ENCODE peak calls at places on chromosomes 13 and 19, in nine cellular contexts. One of them, this sample, is unnamed.

GRCh38 chr19:7450243-7451223 is 38.3 kb downstream of the PEX11G start:
- DNase-seq in NCI-H1048: no peak
- DNase-seq in ELR: peak
- DNase-seq in effector memory CD8-positive, alpha-beta T cell: no peak
- DNase-seq in hepatic stellate cell: no peak
- DNase-seq in memory B cell: no peak
- DNase-seq in midbrain: no peak
- DNase-seq in nephron progenitor cell: no peak
- DNase-seq in GM12865: peak
- DNase-seq in this sample: peak

GRCh38 chr13:110629735-110630134 is 14.4 kb downstream of the NAXD start:
- DNase-seq in NCI-H1048: no peak
- DNase-seq in ELR: no peak
- DNase-seq in effector memory CD8-positive, alpha-beta T cell: peak
- DNase-seq in hepatic stellate cell: no peak
- DNase-seq in memory B cell: no peak
- DNase-seq in midbrain: no peak
- DNase-seq in nephron progenitor cell: no peak
- DNase-seq in GM12865: no peak
- DNase-seq in this sample: no peak

GRCh38 chr19:51547397-51548212 is 16.1 kb upstream of the SIGLEC6 start:
- DNase-seq in NCI-H1048: no peak
- DNase-seq in ELR: no peak
- DNase-seq in effector memory CD8-positive, alpha-beta T cell: no peak
- DNase-seq in hepatic stellate cell: no peak
- DNase-seq in memory B cell: no peak
- DNase-seq in midbrain: no peak
- DNase-seq in nephron progenitor cell: no peak
- DNase-seq in GM12865: no peak
- DNase-seq in this sample: no peak

GRCh38 chr19:37220383-37220782 is 2.4 kb downstream of the ZNF383 start:
- DNase-seq in NCI-H1048: no peak
- DNase-seq in ELR: no peak
- DNase-seq in effector memory CD8-positive, alpha-beta T cell: no peak
- DNase-seq in hepatic stellate cell: no peak
- DNase-seq in memory B cell: no peak
- DNase-seq in midbrain: no peak
- DNase-seq in nephron progenitor cell: no peak
- DNase-seq in GM12865: no peak
- DNase-seq in this sample: no peak

GRCh38 chr13:47256618-47257017 is 359.8 kb upstream of the HTR2A start:
- DNase-seq in NCI-H1048: no peak
- DNase-seq in ELR: peak
- DNase-seq in effector memory CD8-positive, alpha-beta T cell: no peak
- DNase-seq in hepatic stellate cell: peak
- DNase-seq in memory B cell: no peak
- DNase-seq in midbrain: no peak
- DNase-seq in nephron progenitor cell: no peak
- DNase-seq in GM12865: no peak
- DNase-seq in this sample: peak

GRCh38 chr19:33683881-33684549 is 62.3 kb downstream of the CHST8 start:
- DNase-seq in NCI-H1048: no peak
- DNase-seq in ELR: peak
- DNase-seq in effector memory CD8-positive, alpha-beta T cell: no peak
- DNase-seq in hepatic stellate cell: peak
- DNase-seq in memory B cell: no peak
- DNase-seq in midbrain: no peak
- DNase-seq in nephron progenitor cell: peak
- DNase-seq in GM12865: peak
- DNase-seq in this sample: no peak

GRCh38 chr19:45577111-45577905 is 7.3 kb downstream of the OPA3 start:
- DNase-seq in NCI-H1048: no peak
- DNase-seq in ELR: peak
- DNase-seq in effector memory CD8-positive, alpha-beta T cell: no peak
- DNase-seq in hepatic stellate cell: peak
- DNase-seq in memory B cell: no peak
- DNase-seq in midbrain: no peak
- DNase-seq in nephron progenitor cell: no peak
- DNase-seq in GM12865: peak
- DNase-seq in this sample: peak

GRCh38 chr13:69264362-69265334 is 843.0 kb upstream of the ATXN8OS start:
- DNase-seq in NCI-H1048: no peak
- DNase-seq in ELR: no peak
- DNase-seq in effector memory CD8-positive, alpha-beta T cell: no peak
- DNase-seq in hepatic stellate cell: no peak
- DNase-seq in memory B cell: no peak
- DNase-seq in midbrain: no peak
- DNase-seq in nephron progenitor cell: no peak
- DNase-seq in GM12865: no peak
- DNase-seq in this sample: peak

GRCh38 chr19:42108527-42109389 is 23.5 kb downstream of the POU2F2 start:
- DNase-seq in NCI-H1048: peak
- DNase-seq in ELR: peak
- DNase-seq in effector memory CD8-positive, alpha-beta T cell: peak
- DNase-seq in hepatic stellate cell: peak
- DNase-seq in memory B cell: peak
- DNase-seq in midbrain: peak
- DNase-seq in nephron progenitor cell: peak
- DNase-seq in GM12865: peak
- DNase-seq in this sample: peak

GRCh38 chr13:79128158-79128557 is 277.9 kb downstream of the RBM26 start:
- DNase-seq in NCI-H1048: no peak
- DNase-seq in ELR: peak
- DNase-seq in effector memory CD8-positive, alpha-beta T cell: no peak
- DNase-seq in hepatic stellate cell: no peak
- DNase-seq in memory B cell: no peak
- DNase-seq in midbrain: no peak
- DNase-seq in nephron progenitor cell: no peak
- DNase-seq in GM12865: peak
- DNase-seq in this sample: peak

GRCh38 chr13:21015284-21015683 is 46.1 kb downstream of the LATS2 start:
- DNase-seq in NCI-H1048: no peak
- DNase-seq in ELR: peak
- DNase-seq in effector memory CD8-positive, alpha-beta T cell: no peak
- DNase-seq in hepatic stellate cell: no peak
- DNase-seq in memory B cell: no peak
- DNase-seq in midbrain: no peak
- DNase-seq in nephron progenitor cell: no peak
- DNase-seq in GM12865: no peak
- DNase-seq in this sample: no peak

GRCh38 chr13:106038752-106039151 is 496.7 kb downstream of the EFNB2 start:
- DNase-seq in NCI-H1048: no peak
- DNase-seq in ELR: peak
- DNase-seq in effector memory CD8-positive, alpha-beta T cell: no peak
- DNase-seq in hepatic stellate cell: no peak
- DNase-seq in memory B cell: no peak
- DNase-seq in midbrain: no peak
- DNase-seq in nephron progenitor cell: no peak
- DNase-seq in GM12865: no peak
- DNase-seq in this sample: peak

GRCh38 chr19:2716722-2717637 is 4.2 kb downstream of the DIRAS1 start:
- DNase-seq in NCI-H1048: no peak
- DNase-seq in ELR: no peak
- DNase-seq in effector memory CD8-positive, alpha-beta T cell: no peak
- DNase-seq in hepatic stellate cell: no peak
- DNase-seq in memory B cell: no peak
- DNase-seq in midbrain: no peak
- DNase-seq in nephron progenitor cell: no peak
- DNase-seq in GM12865: no peak
- DNase-seq in this sample: no peak

GRCh38 chr19:44856438-44857083 is 10.5 kb downstream of the NECTIN2 start:
- DNase-seq in NCI-H1048: no peak
- DNase-seq in ELR: no peak
- DNase-seq in effector memory CD8-positive, alpha-beta T cell: no peak
- DNase-seq in hepatic stellate cell: no peak
- DNase-seq in memory B cell: no peak
- DNase-seq in midbrain: peak
- DNase-seq in nephron progenitor cell: no peak
- DNase-seq in GM12865: no peak
- DNase-seq in this sample: no peak

GRCh38 chr13:83829800-83830199 is 52.5 kb downstream of the SLITRK1 start:
- DNase-seq in NCI-H1048: no peak
- DNase-seq in ELR: no peak
- DNase-seq in effector memory CD8-positive, alpha-beta T cell: no peak
- DNase-seq in hepatic stellate cell: no peak
- DNase-seq in memory B cell: no peak
- DNase-seq in midbrain: no peak
- DNase-seq in nephron progenitor cell: no peak
- DNase-seq in GM12865: no peak
- DNase-seq in this sample: no peak

GRCh38 chr13:28412981-28413380 is 81.9 kb downstream of the FLT1 start:
- DNase-seq in NCI-H1048: no peak
- DNase-seq in ELR: no peak
- DNase-seq in effector memory CD8-positive, alpha-beta T cell: no peak
- DNase-seq in hepatic stellate cell: no peak
- DNase-seq in memory B cell: no peak
- DNase-seq in midbrain: no peak
- DNase-seq in nephron progenitor cell: no peak
- DNase-seq in GM12865: no peak
- DNase-seq in this sample: no peak

GRCh38 chr13:25085125-25085742 is 10.7 kb upstream of the PABPC3 start:
- DNase-seq in NCI-H1048: peak
- DNase-seq in ELR: peak
- DNase-seq in effector memory CD8-positive, alpha-beta T cell: no peak
- DNase-seq in hepatic stellate cell: peak
- DNase-seq in memory B cell: no peak
- DNase-seq in midbrain: peak
- DNase-seq in nephron progenitor cell: peak
- DNase-seq in GM12865: peak
- DNase-seq in this sample: peak

GRCh38 chr13:100491164-100491847 is 97.3 kb downstream of the GGACT start:
- DNase-seq in NCI-H1048: no peak
- DNase-seq in ELR: no peak
- DNase-seq in effector memory CD8-positive, alpha-beta T cell: no peak
- DNase-seq in hepatic stellate cell: no peak
- DNase-seq in memory B cell: no peak
- DNase-seq in midbrain: peak
- DNase-seq in nephron progenitor cell: no peak
- DNase-seq in GM12865: no peak
- DNase-seq in this sample: peak

This sample was measured in MCF 10A.